ENCODE peak calls at places on chromosomes 16 and 17, in nine cellular contexts. H is transverse colon, I is gastrocnemius medialis, Y is uterus, D is body of pancreas, K is fibroblast of villous mesenchyme, J is Caco-2, R is astrocyte of the spinal cord, P is GM12878. L is an unnamed sample.

GRCh38 chr17:64084940-64085649 is 44.8 kb downstream of the ERN1 start:
- DNase-seq in J (no peak), I (no peak), H (no peak), D (no peak), R (no peak), Y (no peak), P (no peak), K (peak), L (no peak)

GRCh38 chr17:67557052-67557845 is 160.5 kb upstream of the NOL11 start:
- DNase-seq in J (no peak), D (no peak), R (no peak), I (no peak), P (no peak), K (no peak), Y (no peak), H (no peak), L (no peak)

GRCh38 chr17:17028059-17028877 is 14.0 kb upstream of the MPRIP start:
- DNase-seq in H (peak), P (no peak), K (peak), Y (no peak), D (peak), R (peak), I (peak), J (peak), L (peak)

GRCh38 chr17:47603830-47604229 is 45.9 kb upstream of the KPNB1 start:
- DNase-seq in K (peak), I (no peak), J (no peak), D (no peak), P (no peak), Y (no peak), R (no peak), H (no peak), L (no peak)

GRCh38 chr16:19210175-19210924 is 42.3 kb downstream of the SYT17 start:
- DNase-seq in J (no peak), H (no peak), Y (no peak), K (peak), R (peak), P (peak), I (no peak), D (no peak), L (peak)

GRCh38 chr16:47578573-47578972 is 117.4 kb downstream of the PHKB start:
- DNase-seq in I (no peak), R (no peak), K (no peak), P (no peak), J (no peak), H (no peak), D (no peak), Y (no peak), L (no peak)

GRCh38 chr16:81748476-81749198 is 30.5 kb upstream of the PLCG2 start:
- DNase-seq in I (no peak), D (no peak), J (peak), R (no peak), Y (no peak), P (peak), K (no peak), H (no peak), L (no peak)

GRCh38 chr16:74735162-74735452 is 34.4 kb upstream of the MLKL start:
- DNase-seq in Y (no peak), P (no peak), R (no peak), H (no peak), D (no peak), I (no peak), K (no peak), J (no peak), L (no peak)

GRCh38 chr16:14955546-14956231 is 18.4 kb downstream of the NPIPA1 start:
- DNase-seq in H (no peak), R (no peak), Y (peak), I (peak), D (peak), K (no peak), J (no peak), P (no peak), L (no peak)

GRCh38 chr16:4350365-4350786 is 745 bp downstream of the PAM16 start:
- DNase-seq in P (no peak), D (no peak), H (no peak), R (no peak), Y (no peak), J (no peak), I (no peak), K (no peak), L (no peak)

GRCh38 chr16:4351880-4352279 is 759 bp upstream of the PAM16 start:
- DNase-seq in P (no peak), H (no peak), K (no peak), I (no peak), D (no peak), Y (no peak), R (no peak), J (no peak), L (no peak)

GRCh38 chr16:4349332-4349731 is 1.8 kb downstream of the PAM16 start:
- DNase-seq in K (no peak), H (no peak), Y (no peak), J (no peak), I (no peak), R (no peak), P (no peak), D (no peak), L (no peak)

GRCh38 chr16:4352843-4353242 is 1.7 kb upstream of the PAM16 start:
- DNase-seq in R (no peak), J (no peak), Y (no peak), K (no peak), I (no peak), D (no peak), H (no peak), P (no peak), L (no peak)

GRCh38 chr16:4350787-4351659 is at the start of gene PAM16:
- DNase-seq in I (peak), P (peak), R (peak), Y (peak), K (peak), D (peak), J (peak), H (peak), L (peak)
- TF ChIP-seq CTCF in I (peak), P (no peak), R (no peak), Y (no peak), K (no peak), D (no peak), J (no peak), H (no peak), L (no peak)

GRCh38 chr17:49512296-49513043 is 17.4 kb downstream of the NGFR start:
- DNase-seq in R (no peak), D (no peak), P (no peak), K (no peak), Y (no peak), I (no peak), H (no peak), J (no peak), L (no peak)
- TF ChIP-seq CTCF in R (no peak), D (no peak), P (no peak), K (no peak), Y (no peak), I (no peak), H (no peak), J (no peak), L (no peak)

GRCh38 chr16:49604602-49605001 is 231.0 kb downstream of the C16orf78 start:
- DNase-seq in I (no peak), P (no peak), J (no peak), K (no peak), R (no peak), H (no peak), D (no peak), Y (no peak), L (no peak)

GRCh38 chr16:49603956-49604355 is 230.4 kb downstream of the C16orf78 start:
- DNase-seq in K (no peak), I (no peak), H (no peak), D (no peak), Y (no peak), J (no peak), P (no peak), R (no peak), L (no peak)

GRCh38 chr16:49605536-49606241 is 232.1 kb downstream of the C16orf78 start:
- DNase-seq in D (no peak), I (no peak), J (no peak), K (no peak), H (no peak), P (no peak), Y (no peak), R (no peak), L (no peak)

GRCh38 chr16:49608095-49608494 is 234.5 kb downstream of the C16orf78 start:
- DNase-seq in I (no peak), H (no peak), Y (no peak), D (no peak), R (peak), K (no peak), P (no peak), J (no peak), L (no peak)

GRCh38 chr16:49608801-49609200 is 235.2 kb downstream of the C16orf78 start:
- DNase-seq in D (no peak), K (peak), Y (no peak), I (peak), R (peak), H (no peak), J (peak), P (no peak), L (no peak)
- TF ChIP-seq CTCF in D (no peak), K (peak), Y (no peak), I (peak), R (peak), H (no peak), J (peak), P (peak), L (no peak)

GRCh38 chr17:82223517-82223916 is 5.3 kb upstream of the SLC16A3 start:
- DNase-seq in D (no peak), R (no peak), H (no peak), I (no peak), K (no peak), P (no peak), Y (no peak), J (no peak), L (no peak)
- TF ChIP-seq CTCF in D (no peak), R (no peak), H (no peak), I (no peak), K (no peak), P (no peak), Y (no peak), J (no peak), L (no peak)